ENCODE peak calls at places on chromosomes 3 and 15, in eight cellular contexts. One of them, this sample, is unnamed.

GRCh38 chr3:13871791-13872190 is 8.1 kb downstream of the WNT7A start:
- DNase-seq in HAP-1: no peak
- DNase-seq in CD8-positive, alpha-beta memory T cell: no peak
- DNase-seq in mesendoderm: no peak
- DNase-seq in K562: no peak
- DNase-seq in coronary artery: no peak
- DNase-seq in right lobe of liver: no peak
- DNase-seq in AG10803: no peak
- DNase-seq in this sample: no peak

GRCh38 chr15:50594311-50594710 is 47.8 kb upstream of the USP50 start:
- DNase-seq in HAP-1: no peak
- DNase-seq in CD8-positive, alpha-beta memory T cell: no peak
- DNase-seq in mesendoderm: no peak
- DNase-seq in K562: peak; percentile 63
- DNase-seq in coronary artery: no peak
- DNase-seq in right lobe of liver: no peak
- DNase-seq in AG10803: no peak
- DNase-seq in this sample: no peak

GRCh38 chr3:567488-568173 is 371.1 kb downstream of the CHL1 start:
- DNase-seq in HAP-1: no peak
- DNase-seq in CD8-positive, alpha-beta memory T cell: no peak
- DNase-seq in mesendoderm: no peak
- DNase-seq in K562: no peak
- DNase-seq in coronary artery: no peak
- DNase-seq in right lobe of liver: no peak
- DNase-seq in AG10803: no peak
- DNase-seq in this sample: no peak

GRCh38 chr15:31255176-31255510 is 71.5 kb upstream of the KLF13 start:
- DNase-seq in HAP-1: no peak
- DNase-seq in CD8-positive, alpha-beta memory T cell: no peak
- DNase-seq in mesendoderm: no peak
- DNase-seq in K562: no peak
- DNase-seq in coronary artery: no peak
- DNase-seq in right lobe of liver: no peak
- DNase-seq in AG10803: no peak
- DNase-seq in this sample: no peak

GRCh38 chr3:52091566-52092290 is 35.4 kb upstream of the DUSP7 start:
- DNase-seq in HAP-1: no peak
- DNase-seq in CD8-positive, alpha-beta memory T cell: no peak
- DNase-seq in mesendoderm: no peak
- DNase-seq in K562: no peak
- DNase-seq in coronary artery: peak; percentile 86
- DNase-seq in right lobe of liver: peak; percentile 26
- DNase-seq in AG10803: peak; percentile 69
- DNase-seq in this sample: no peak

GRCh38 chr3:124263168-124263567 is 271.2 kb upstream of the ROPN1 start:
- DNase-seq in HAP-1: no peak
- DNase-seq in CD8-positive, alpha-beta memory T cell: no peak
- DNase-seq in mesendoderm: peak; percentile 61
- DNase-seq in K562: no peak
- DNase-seq in coronary artery: no peak
- DNase-seq in right lobe of liver: no peak
- DNase-seq in AG10803: peak; percentile 94
- DNase-seq in this sample: peak; percentile 13

GRCh38 chr3:101850327-101851048 is 1.2 kb downstream of the NFKBIZ start:
- DNase-seq in HAP-1: no peak
- DNase-seq in CD8-positive, alpha-beta memory T cell: peak; percentile 88
- DNase-seq in mesendoderm: no peak
- DNase-seq in K562: peak; percentile 17
- DNase-seq in coronary artery: no peak
- DNase-seq in right lobe of liver: no peak
- DNase-seq in AG10803: peak; percentile 83
- DNase-seq in this sample: no peak

GRCh38 chr15:52306270-52306669 is 10.7 kb upstream of the MYO5C start:
- DNase-seq in HAP-1: no peak
- DNase-seq in CD8-positive, alpha-beta memory T cell: no peak
- DNase-seq in mesendoderm: no peak
- DNase-seq in K562: no peak
- DNase-seq in coronary artery: no peak
- DNase-seq in right lobe of liver: no peak
- DNase-seq in AG10803: peak; percentile 24
- DNase-seq in this sample: no peak

GRCh38 chr3:169847896-169848295 is 21.8 kb downstream of the LRRC31 start:
- DNase-seq in HAP-1: no peak
- DNase-seq in CD8-positive, alpha-beta memory T cell: no peak
- DNase-seq in mesendoderm: no peak
- DNase-seq in K562: no peak
- DNase-seq in coronary artery: no peak
- DNase-seq in right lobe of liver: no peak
- DNase-seq in AG10803: no peak
- DNase-seq in this sample: no peak

GRCh38 chr3:113629941-113630340 is 66.5 kb downstream of the USF3 start:
- DNase-seq in HAP-1: no peak
- DNase-seq in CD8-positive, alpha-beta memory T cell: no peak
- DNase-seq in mesendoderm: no peak
- DNase-seq in K562: no peak
- DNase-seq in coronary artery: no peak
- DNase-seq in right lobe of liver: no peak
- DNase-seq in AG10803: no peak
- DNase-seq in this sample: no peak

GRCh38 chr3:113628316-113628715 is 68.1 kb downstream of the USF3 start:
- DNase-seq in HAP-1: no peak
- DNase-seq in CD8-positive, alpha-beta memory T cell: no peak
- DNase-seq in mesendoderm: no peak
- DNase-seq in K562: no peak
- DNase-seq in coronary artery: no peak
- DNase-seq in right lobe of liver: no peak
- DNase-seq in AG10803: no peak
- DNase-seq in this sample: no peak

GRCh38 chr3:113631573-113631972 is 64.9 kb downstream of the USF3 start:
- DNase-seq in HAP-1: no peak
- DNase-seq in CD8-positive, alpha-beta memory T cell: no peak
- DNase-seq in mesendoderm: no peak
- DNase-seq in K562: no peak
- DNase-seq in coronary artery: no peak
- DNase-seq in right lobe of liver: no peak
- DNase-seq in AG10803: no peak
- DNase-seq in this sample: no peak

GRCh38 chr3:113628788-113629187 is 67.7 kb downstream of the USF3 start:
- DNase-seq in HAP-1: no peak
- DNase-seq in CD8-positive, alpha-beta memory T cell: no peak
- DNase-seq in mesendoderm: no peak
- DNase-seq in K562: no peak
- DNase-seq in coronary artery: no peak
- DNase-seq in right lobe of liver: no peak
- DNase-seq in AG10803: no peak
- DNase-seq in this sample: no peak

DNA sequence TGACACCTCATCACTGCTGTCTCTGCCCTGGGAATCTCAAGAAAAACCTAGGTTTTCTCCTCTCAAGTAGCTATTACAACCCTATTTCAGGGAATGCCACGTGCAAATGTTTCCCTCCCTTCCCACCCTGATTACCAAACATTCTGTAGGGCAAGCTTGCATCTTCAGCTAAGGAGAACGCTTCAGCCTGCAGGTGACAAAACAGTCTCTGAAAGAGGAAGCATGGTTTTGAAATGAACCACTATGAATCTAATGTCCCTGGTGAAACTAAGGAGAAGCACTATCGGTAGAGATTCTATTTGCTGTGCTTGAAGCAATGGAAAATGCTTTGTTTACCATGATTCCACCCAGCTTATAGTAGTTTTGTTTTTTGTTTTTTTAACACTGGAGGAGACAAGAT is 65.3 kb downstream of the USF3 start:
- DNase-seq in HAP-1: no peak
- DNase-seq in CD8-positive, alpha-beta memory T cell: no peak
- DNase-seq in mesendoderm: no peak
- DNase-seq in K562: no peak
- DNase-seq in coronary artery: no peak
- DNase-seq in right lobe of liver: no peak
- DNase-seq in AG10803: no peak
- DNase-seq in this sample: peak; percentile 83
- H3K4me3 ChIP-seq in HAP-1: no peak overlapping the region
- H3K4me3 ChIP-seq in CD8-positive, alpha-beta memory T cell: no peak overlapping the region
- H3K4me3 ChIP-seq in mesendoderm: no peak overlapping the region
- H3K4me3 ChIP-seq in K562: no peak overlapping the region
- H3K4me3 ChIP-seq in coronary artery: no peak overlapping the region
- H3K4me3 ChIP-seq in right lobe of liver: no peak overlapping the region
- H3K4me3 ChIP-seq in AG10803: no peak overlapping the region
- H3K4me3 ChIP-seq in this sample: no peak overlapping the region

DNA sequence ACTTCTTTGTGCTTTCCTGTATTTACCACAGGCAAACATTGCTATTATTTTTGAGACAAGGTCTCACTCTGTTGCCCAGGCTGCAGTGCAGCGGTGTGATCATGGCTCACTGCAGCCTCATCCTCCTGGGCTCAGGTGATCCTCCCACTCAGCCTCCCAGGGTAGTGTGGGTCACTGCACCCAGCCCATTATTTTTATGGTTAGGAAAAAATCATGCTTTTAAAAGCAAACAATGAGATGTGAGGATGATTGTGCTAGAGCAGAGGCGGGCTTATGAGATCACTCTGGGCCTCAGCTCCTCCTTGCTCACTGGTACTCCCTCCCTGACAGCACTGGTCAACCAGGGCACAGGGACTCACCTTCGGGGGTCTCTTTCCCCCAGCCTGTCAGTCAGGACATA is 2.2 kb downstream of the MAN2C1 start:
- DNase-seq in HAP-1: no peak
- DNase-seq in CD8-positive, alpha-beta memory T cell: no peak
- DNase-seq in mesendoderm: no peak
- DNase-seq in K562: no peak
- DNase-seq in coronary artery: no peak
- DNase-seq in right lobe of liver: no peak
- DNase-seq in AG10803: no peak
- DNase-seq in this sample: no peak
- H3K4me3 ChIP-seq in HAP-1: no peak overlapping the region
- H3K4me3 ChIP-seq in CD8-positive, alpha-beta memory T cell: no peak overlapping the region
- H3K4me3 ChIP-seq in mesendoderm: no peak overlapping the region
- H3K4me3 ChIP-seq in K562: no peak overlapping the region
- H3K4me3 ChIP-seq in coronary artery: no peak overlapping the region
- H3K4me3 ChIP-seq in right lobe of liver: no peak overlapping the region
- H3K4me3 ChIP-seq in AG10803: no peak overlapping the region
- H3K4me3 ChIP-seq in this sample: no peak overlapping the region

DNA sequence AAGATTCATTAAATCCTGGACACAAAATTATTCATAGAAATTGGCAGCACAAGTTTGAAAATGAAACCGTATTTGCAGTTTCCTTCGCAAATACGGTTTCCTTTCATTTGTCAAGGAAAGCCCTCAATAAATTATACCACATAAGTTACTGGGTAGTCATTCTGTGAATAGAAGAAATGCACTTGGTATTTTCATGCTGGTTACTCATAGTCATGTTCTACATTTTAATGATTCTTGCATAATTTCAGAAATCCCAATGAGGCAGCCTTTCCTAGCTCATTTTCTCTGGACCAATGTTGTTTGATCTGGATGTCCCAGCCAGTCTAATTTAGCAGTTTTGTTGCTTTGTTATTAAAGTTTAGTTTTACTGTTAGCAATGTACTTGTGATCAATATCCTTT is 43.2 kb downstream of the MINAR1 start:
- DNase-seq in HAP-1: no peak
- DNase-seq in CD8-positive, alpha-beta memory T cell: no peak
- DNase-seq in mesendoderm: no peak
- DNase-seq in K562: no peak
- DNase-seq in coronary artery: no peak
- DNase-seq in right lobe of liver: no peak
- DNase-seq in AG10803: peak; percentile 74
- DNase-seq in this sample: no peak
- H3K4me3 ChIP-seq in HAP-1: no peak overlapping the region
- H3K4me3 ChIP-seq in CD8-positive, alpha-beta memory T cell: no peak overlapping the region
- H3K4me3 ChIP-seq in mesendoderm: no peak overlapping the region
- H3K4me3 ChIP-seq in K562: no peak overlapping the region
- H3K4me3 ChIP-seq in coronary artery: no peak overlapping the region
- H3K4me3 ChIP-seq in right lobe of liver: no peak overlapping the region
- H3K4me3 ChIP-seq in AG10803: peak overlapping the region; percentile 17
- H3K4me3 ChIP-seq in this sample: no peak overlapping the region

DNA sequence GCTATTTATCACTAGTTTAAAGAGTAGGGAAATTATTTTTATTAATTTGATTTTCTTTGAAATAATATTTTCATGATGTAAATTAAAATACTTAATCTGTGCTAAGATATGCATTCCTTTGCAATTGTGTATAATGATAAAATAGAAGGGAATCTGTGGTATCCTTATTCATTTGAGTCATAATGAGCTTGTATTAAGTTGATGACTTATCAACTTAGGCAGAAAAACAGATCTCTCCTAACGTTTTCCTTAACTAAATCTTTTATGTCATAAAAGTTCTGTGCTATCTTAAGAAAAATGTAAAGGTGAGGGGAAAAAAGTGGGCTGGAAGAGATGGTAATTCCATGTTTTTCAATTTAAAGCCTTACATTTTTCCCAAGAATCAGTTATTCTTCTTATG is 1.9 kb downstream of the FGF7 start:
- DNase-seq in HAP-1: no peak
- DNase-seq in CD8-positive, alpha-beta memory T cell: no peak
- DNase-seq in mesendoderm: no peak
- DNase-seq in K562: no peak
- DNase-seq in coronary artery: no peak
- DNase-seq in right lobe of liver: no peak
- DNase-seq in AG10803: no peak
- DNase-seq in this sample: no peak
- H3K4me3 ChIP-seq in HAP-1: no peak overlapping the region
- H3K4me3 ChIP-seq in CD8-positive, alpha-beta memory T cell: no peak overlapping the region
- H3K4me3 ChIP-seq in mesendoderm: no peak overlapping the region
- H3K4me3 ChIP-seq in K562: no peak overlapping the region
- H3K4me3 ChIP-seq in coronary artery: peak overlapping the region; percentile 67
- H3K4me3 ChIP-seq in right lobe of liver: no peak overlapping the region
- H3K4me3 ChIP-seq in AG10803: peak overlapping the region; percentile 78
- H3K4me3 ChIP-seq in this sample: no peak overlapping the region

DNA sequence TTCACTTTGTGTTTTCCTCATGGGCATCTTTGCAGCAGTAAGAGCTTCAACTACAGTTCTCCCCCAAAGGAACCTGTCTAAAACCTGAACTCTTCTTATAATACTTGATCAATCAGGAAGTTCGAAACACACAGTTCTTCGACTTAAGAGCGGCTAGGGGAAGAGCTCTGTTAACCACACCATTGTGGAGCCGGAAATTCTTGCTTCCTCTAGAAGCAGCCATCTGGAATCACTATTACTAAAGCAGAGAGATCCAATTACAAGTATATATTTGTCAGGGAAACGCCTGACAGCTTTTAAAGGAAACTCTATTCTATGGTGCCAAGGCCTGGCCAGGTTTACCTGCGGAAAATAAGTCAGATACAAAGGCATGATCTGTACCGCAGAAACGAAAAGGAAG is 337.4 kb upstream of the CBLB start:
- DNase-seq in HAP-1: no peak
- DNase-seq in CD8-positive, alpha-beta memory T cell: peak; percentile 40
- DNase-seq in mesendoderm: no peak
- DNase-seq in K562: no peak
- DNase-seq in coronary artery: no peak
- DNase-seq in right lobe of liver: no peak
- DNase-seq in AG10803: peak; percentile 68
- DNase-seq in this sample: peak; percentile 23
- H3K4me3 ChIP-seq in HAP-1: no peak overlapping the region
- H3K4me3 ChIP-seq in CD8-positive, alpha-beta memory T cell: peak overlapping the region; percentile 23
- H3K4me3 ChIP-seq in mesendoderm: no peak overlapping the region
- H3K4me3 ChIP-seq in K562: no peak overlapping the region
- H3K4me3 ChIP-seq in coronary artery: no peak overlapping the region
- H3K4me3 ChIP-seq in right lobe of liver: no peak overlapping the region
- H3K4me3 ChIP-seq in AG10803: no peak overlapping the region
- H3K4me3 ChIP-seq in this sample: no peak overlapping the region

This sample was measured in HL-60.